ENCODE peak calls at places on chromosomes 16 and 17, in eight cellular contexts. U, S, W, Y, E, V, R and P are unnamed samples.
A peak's percentile ranks its signal among the peaks of the same experiment; 100 is the strongest.

GRCh38 chr16:30521873-30522641 is 4.3 kb downstream of the ZNF768 start:
- DNase-seq in U (no peak), S (peak; percentile 40), W (no peak), Y (no peak), E (no peak), V (no peak), R (no peak), P (no peak)

GRCh38 chr17:71180801-71181385 is 939.9 kb upstream of the SOX9 start:
- DNase-seq in U (no peak), S (peak; percentile 75), W (no peak), Y (no peak), E (no peak), V (peak; percentile 5), R (no peak), P (peak; percentile 25)

GRCh38 chr16:22188595-22189442 is 17.3 kb upstream of the EEF2K start:
- DNase-seq in U (peak; percentile 83), S (peak; percentile 82), W (peak; percentile 74), Y (peak; percentile 89), E (peak; percentile 83), V (peak; percentile 80), R (peak; percentile 84), P (peak; percentile 71)

GRCh38 chr16:66894948-66895696 is 14.8 kb downstream of the PDP2 start:
- DNase-seq in U (peak; percentile 76), S (peak; percentile 82), W (peak; percentile 71), Y (peak; percentile 64), E (peak; percentile 56), V (peak; percentile 66), R (peak; percentile 62), P (peak; percentile 54)

GRCh38 chr16:20740007-20740883 is 1.4 kb downstream of the THUMPD1 start:
- DNase-seq in U (peak; percentile 7), S (no peak), W (no peak), Y (peak; percentile 53), E (no peak), V (peak; percentile 1), R (peak; percentile 64), P (peak; percentile 22)

GRCh38 chr16:89132194-89133005 is 38.7 kb downstream of the ACSF3 start:
- DNase-seq in U (no peak), S (no peak), W (no peak), Y (no peak), E (no peak), V (no peak), R (no peak), P (no peak)

GRCh38 chr17:75631353-75631752 is 1.9 kb upstream of the SMIM5 start:
- DNase-seq in U (no peak), S (no peak), W (no peak), Y (no peak), E (no peak), V (no peak), R (no peak), P (no peak)

GRCh38 chr17:83055911-83056582 is 23.4 kb upstream of the METRNL start:
- DNase-seq in U (no peak), S (no peak), W (no peak), Y (peak; percentile 43), E (no peak), V (peak; percentile 34), R (no peak), P (peak; percentile 26)

GRCh38 chr17:77783991-77784820 is 174.3 kb upstream of the TNRC6C start:
- DNase-seq in U (no peak), S (no peak), W (no peak), Y (no peak), E (no peak), V (no peak), R (peak; percentile 87), P (no peak)

GRCh38 chr16:530111-530817 is 2.8 kb downstream of the CAPN15 start:
- DNase-seq in U (no peak), S (peak; percentile 64), W (no peak), Y (no peak), E (no peak), V (no peak), R (no peak), P (no peak)

GRCh38 chr16:67265834-67266233 is 13.5 kb upstream of the PLEKHG4 start:
- DNase-seq in U (no peak), S (no peak), W (no peak), Y (no peak), E (no peak), V (no peak), R (no peak), P (no peak)

GRCh38 chr17:28946239-28946638 is 5.1 kb downstream of the PHF12 start:
- DNase-seq in U (no peak), S (no peak), W (no peak), Y (peak; percentile 88), E (no peak), V (no peak), R (no peak), P (peak; percentile 64)

GRCh38 chr16:17331071-17331521 is 139.7 kb downstream of the XYLT1 start:
- DNase-seq in U (no peak), S (no peak), W (no peak), Y (no peak), E (no peak), V (no peak), R (no peak), P (no peak)

DNA sequence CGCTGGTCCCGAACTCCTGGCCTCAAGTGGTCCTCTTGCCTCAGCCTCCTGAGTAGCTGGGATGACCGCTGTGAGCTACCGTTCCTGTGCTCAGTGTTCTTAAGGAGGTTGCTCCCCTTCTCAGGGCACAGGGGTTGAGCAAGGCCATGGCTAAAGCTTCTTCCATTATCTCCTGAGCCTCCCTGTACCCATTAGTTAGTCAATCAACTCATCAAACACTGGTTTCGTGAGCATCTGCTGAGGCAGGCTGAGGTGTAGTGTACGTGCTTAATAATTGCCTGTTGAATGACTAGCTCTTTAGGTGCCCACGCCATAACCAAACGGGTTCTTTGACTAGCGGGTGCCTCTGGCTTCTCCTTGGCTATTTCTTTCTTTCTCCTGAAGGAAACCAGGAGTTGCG is 11.7 kb downstream of the SGCA start:
- DNase-seq in U (no peak), S (no peak), W (no peak), Y (no peak), E (no peak), V (no peak), R (no peak), P (no peak)
- H3K4me1 ChIP-seq in U (peaks cover 7% of the 10 kb centered on the region), S (peaks cover 24% of the 10 kb centered on the region), W (peaks cover 43% of the 10 kb centered on the region), Y (peaks cover 16% of the 10 kb centered on the region), E (peaks cover 7% of the 10 kb centered on the region), V (peaks cover 18% of the 10 kb centered on the region), R (peaks cover 9% of the 10 kb centered on the region), P (peaks cover 12% of the 10 kb centered on the region)

GRCh38 chr17:50420419-50421112 is 5.5 kb upstream of the ACSF2 start:
- DNase-seq in U (no peak), S (no peak), W (no peak), Y (no peak), E (no peak), V (no peak), R (no peak), P (no peak)
- H3K4me1 ChIP-seq in U (peaks cover 5% of the 10 kb centered on the region), S (peaks cover 23% of the 10 kb centered on the region), W (peaks cover 48% of the 10 kb centered on the region), Y (peaks cover 31% of the 10 kb centered on the region), E (peaks cover 9% of the 10 kb centered on the region), V (peaks cover 55% of the 10 kb centered on the region), R (peaks cover 7% of the 10 kb centered on the region), P (peaks cover 15% of the 10 kb centered on the region)

GRCh38 chr16:57797216-57797525 is 5.1 kb downstream of the KIFC3 start:
- DNase-seq in U (no peak), S (no peak), W (no peak), Y (no peak), E (no peak), V (no peak), R (no peak), P (no peak)

GRCh38 chr16:57798267-57798810 is 4.0 kb downstream of the KIFC3 start:
- DNase-seq in U (no peak), S (no peak), W (no peak), Y (no peak), E (no peak), V (no peak), R (no peak), P (no peak)

GRCh38 chr16:57798953-57799618 is 3.2 kb downstream of the KIFC3 start:
- DNase-seq in U (no peak), S (no peak), W (no peak), Y (no peak), E (no peak), V (no peak), R (no peak), P (no peak)

GRCh38 chr16:57799619-57800212 is 2.6 kb downstream of the KIFC3 start:
- DNase-seq in U (peak; percentile 63), S (no peak), W (no peak), Y (no peak), E (no peak), V (no peak), R (no peak), P (no peak)

GRCh38 chr16:57797526-57798266 is 4.6 kb downstream of the KIFC3 start:
- DNase-seq in U (peak; percentile 92), S (no peak), W (no peak), Y (no peak), E (no peak), V (peak; percentile 89), R (peak; percentile 73), P (no peak)
- H3K4me1 ChIP-seq in U (peaks cover 35% of the 10 kb centered on the region), S (peaks cover 27% of the 10 kb centered on the region), W (peaks cover 61% of the 10 kb centered on the region), Y (peaks cover 25% of the 10 kb centered on the region), E (peaks cover 5% of the 10 kb centered on the region), V (peaks cover 64% of the 10 kb centered on the region), R (peaks cover 27% of the 10 kb centered on the region), P (no peaks in the 10 kb centered on the region)

GRCh38 chr17:64148699-64149098 is 18.8 kb upstream of the ERN1 start:
- DNase-seq in U (peak; percentile 56), S (no peak), W (peak; percentile 45), Y (no peak), E (no peak), V (peak; percentile 21), R (no peak), P (no peak)

GRCh38 chr17:64149196-64149595 is 19.3 kb upstream of the ERN1 start:
- DNase-seq in U (no peak), S (no peak), W (no peak), Y (no peak), E (no peak), V (no peak), R (no peak), P (no peak)

GRCh38 chr17:64146418-64147109 is 16.6 kb upstream of the ERN1 start:
- DNase-seq in U (peak; percentile 75), S (peak; percentile 60), W (peak; percentile 69), Y (peak; percentile 80), E (no peak), V (peak; percentile 52), R (peak; percentile 36), P (peak; percentile 79)

GRCh38 chr17:64147110-64148016 is 17.4 kb upstream of the ERN1 start:
- DNase-seq in U (peak; percentile 44), S (no peak), W (no peak), Y (peak; percentile 35), E (peak; percentile 73), V (no peak), R (peak; percentile 31), P (peak; percentile 36)

GRCh38 chr17:64148017-64148631 is 18.2 kb upstream of the ERN1 start:
- DNase-seq in U (peak; percentile 40), S (no peak), W (peak; percentile 54), Y (peak; percentile 85), E (peak; percentile 46), V (no peak), R (no peak), P (no peak)
- H3K4me1 ChIP-seq in U (no peaks in the 10 kb centered on the region), S (peaks cover 14% of the 10 kb centered on the region), W (peaks cover 62% of the 10 kb centered on the region), Y (peaks cover 31% of the 10 kb centered on the region), E (peaks cover 8% of the 10 kb centered on the region), V (peaks cover 31% of the 10 kb centered on the region), R (peaks cover 29% of the 10 kb centered on the region), P (peaks cover 8% of the 10 kb centered on the region)

DNA sequence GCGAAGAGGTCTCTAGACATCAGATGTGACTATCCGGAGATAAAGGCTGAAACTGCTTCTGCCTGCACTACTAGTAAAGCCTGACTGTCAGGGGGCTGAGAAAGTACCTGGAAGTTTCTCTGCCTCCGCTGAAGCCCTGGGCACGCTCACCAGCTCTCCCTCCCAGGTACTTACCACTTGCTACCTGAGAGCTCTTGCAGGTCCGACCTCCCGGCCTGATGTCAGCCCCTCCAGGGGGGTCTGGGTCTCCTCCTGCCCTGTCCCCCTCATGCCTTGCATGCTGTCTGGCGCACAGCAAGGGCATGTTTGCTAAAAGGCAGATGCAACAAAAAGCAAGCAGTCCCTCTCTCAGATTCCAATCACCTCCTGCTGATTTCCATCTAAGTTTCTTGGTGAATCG is 17.4 kb downstream of the ZDHHC7 start:
- DNase-seq in U (no peak), S (no peak), W (no peak), Y (no peak), E (no peak), V (no peak), R (no peak), P (no peak)
- H3K4me1 ChIP-seq in U (no peaks in the 10 kb centered on the region), S (peaks cover 50% of the 10 kb centered on the region), W (peaks cover 58% of the 10 kb centered on the region), Y (peaks cover 21% of the 10 kb centered on the region), E (no peaks in the 10 kb centered on the region), V (peaks cover 56% of the 10 kb centered on the region), R (no peaks in the 10 kb centered on the region), P (peaks cover 23% of the 10 kb centered on the region)